ENCODE peak calls at places on chromosome 6, in ten cellular contexts. G is choroid plexus epithelial cell, R is astrocyte of the spinal cord, D is GM06990, M is H9, N is astrocyte, Z is uterus, Y is lower leg skin, W is A549, S is GM23338. I is an unnamed sample.

GRCh38 chr6:166167801-166168615 is at the start of gene TBXT:
- DNase-seq in Y (no peak), Z (no peak), W (no peak), S (peak; percentile 91), G (no peak), M (peak; percentile 82), N (no peak), D (peak; percentile 44), R (no peak), I (no peak)

GRCh38 chr6:134309227-134309626 is 8.7 kb downstream of the SGK1 start:
- DNase-seq in Y (no peak), Z (no peak), G (no peak), D (no peak), M (no peak), W (no peak), S (no peak), R (no peak), N (no peak), I (no peak)

GRCh38 chr6:17349437-17349836 is 44.0 kb upstream of the CAP2 start:
- DNase-seq in Y (no peak), W (peak; percentile 40), M (no peak), R (peak; percentile 18), S (no peak), N (peak; percentile 51), Z (no peak), D (no peak), G (no peak), I (peak; percentile 38)

GRCh38 chr6:157063176-157063934 is 260.0 kb downstream of the TMEM242 start:
- DNase-seq in W (no peak), G (no peak), R (no peak), Y (no peak), Z (no peak), S (peak; percentile 37), D (no peak), N (peak; percentile 17), M (no peak), I (no peak)

GRCh38 chr6:66854014-66854413 is 1147.0 kb upstream of the EYS start:
- DNase-seq in G (no peak), R (no peak), N (no peak), M (no peak), Z (no peak), Y (no peak), S (no peak), W (no peak), D (no peak), I (no peak)

GRCh38 chr6:157725836-157726235 is 97.2 kb upstream of the SNX9 start:
- DNase-seq in S (no peak), D (no peak), G (no peak), Y (peak; percentile 76), M (no peak), R (no peak), N (no peak), W (no peak), Z (no peak), I (no peak)

GRCh38 chr6:118551063-118551672 is 3.1 kb downstream of the PLN start:
- DNase-seq in Z (no peak), W (peak; percentile 47), Y (no peak), D (peak; percentile 12), R (peak; percentile 76), N (peak; percentile 72), G (peak; percentile 87), S (peak; percentile 67), M (no peak), I (peak; percentile 75)

GRCh38 chr6:126944512-126944911 is 174.0 kb upstream of the RSPO3 start:
- DNase-seq in Y (no peak), G (no peak), Z (peak; percentile 19), D (no peak), W (no peak), M (no peak), N (no peak), S (no peak), R (no peak), I (no peak)

GRCh38 chr6:75933387-75933975 is 139.0 kb downstream of the IMPG1 start:
- DNase-seq in Z (no peak), D (no peak), W (no peak), M (no peak), G (no peak), R (no peak), S (no peak), Y (no peak), N (no peak), I (no peak)

GRCh38 chr6:77403424-77403823 is 59.9 kb downstream of the HTR1B start:
- DNase-seq in Z (no peak), W (peak; percentile 2), M (no peak), S (no peak), G (peak; percentile 50), N (peak; percentile 10), D (no peak), R (no peak), Y (no peak), I (peak; percentile 65)

GRCh38 chr6:107674995-107675738 is 148.9 kb downstream of the SCML4 start:
- DNase-seq in N (peak; percentile 65), R (peak; percentile 83), Y (peak; percentile 94), G (peak; percentile 92), Z (peak; percentile 89), W (peak; percentile 79), S (peak; percentile 94), M (peak; percentile 92), D (peak; percentile 86), I (peak; percentile 87)

GRCh38 chr6:70575899-70576298 is 9.2 kb downstream of the SDHAF4 start:
- DNase-seq in D (no peak), R (no peak), M (no peak), N (no peak), Y (no peak), W (no peak), G (no peak), Z (no peak), S (no peak), I (no peak)

GRCh38 chr6:132218063-132218696 is 183.1 kb downstream of the MOXD1 start:
- DNase-seq in S (peak; percentile 25), R (peak; percentile 69), N (no peak), Z (no peak), Y (no peak), G (peak; percentile 79), W (no peak), M (no peak), D (no peak), I (no peak)
- TF ChIP-seq CTCF in S (peak; percentile 53), R (peak; percentile 44), N (peak; percentile 29), Z (no peak), Y (no peak), G (peak; percentile 59), W (peak; percentile 57), M (peak; percentile 67), D (peak; percentile 42), I (peak; percentile 59)

DNA sequence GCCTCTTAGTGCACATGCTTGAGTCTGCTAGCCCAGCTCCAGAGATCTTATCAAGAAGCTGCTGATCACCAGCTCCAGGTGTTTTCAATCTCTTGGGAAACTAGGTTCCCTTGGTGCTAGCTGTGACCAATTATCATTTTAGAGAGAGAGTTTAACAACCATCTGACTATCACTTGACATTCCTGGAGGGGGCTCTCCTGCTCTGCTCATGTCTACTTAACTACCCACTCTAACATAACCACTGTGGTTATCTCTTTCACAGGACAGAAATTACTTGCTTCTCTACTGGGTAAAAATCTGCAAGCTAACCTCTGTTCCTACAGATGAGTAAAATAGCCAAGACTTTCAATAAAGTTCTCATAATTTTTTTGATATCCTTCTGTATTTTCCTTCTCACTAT is 823.4 kb upstream of the GJE1 start:
- DNase-seq in S (peak; percentile 43), M (no peak), Z (no peak), D (no peak), R (no peak), W (no peak), N (no peak), Y (no peak), G (peak; percentile 47), I (peak; percentile 18)
- TF ChIP-seq CTCF in S (peak; percentile 57), M (peak; percentile 50), Z (no peak), D (peak; percentile 7), R (no peak), W (no peak), N (no peak), Y (no peak), G (peak; percentile 29), I (peak; percentile 17)

GRCh38 chr6:168333039-168333438 is 13.5 kb upstream of the DACT2 start:
- DNase-seq in D (no peak), R (no peak), Y (no peak), W (peak; percentile 37), S (peak; percentile 45), Z (no peak), N (no peak), M (no peak), G (peak; percentile 29), I (no peak)
- TF ChIP-seq CTCF in D (peak; percentile 6), R (peak; percentile 33), Y (no peak), W (no peak), S (peak; percentile 63), Z (no peak), N (no peak), M (peak; percentile 76), G (peak; percentile 61), I (peak; percentile 32)

GRCh38 chr6:123085403-123085802 is 89.4 kb downstream of the CLVS2 start:
- DNase-seq in S (no peak), R (no peak), W (no peak), D (no peak), Y (no peak), Z (no peak), N (no peak), G (no peak), M (no peak), I (no peak)

GRCh38 chr6:123094768-123095167 is 98.7 kb downstream of the CLVS2 start:
- DNase-seq in G (no peak), R (no peak), W (no peak), M (no peak), S (no peak), Y (no peak), Z (no peak), N (no peak), D (no peak), I (no peak)

GRCh38 chr6:123091896-123092271 is 95.8 kb downstream of the CLVS2 start:
- DNase-seq in Y (no peak), D (no peak), W (no peak), R (no peak), Z (no peak), G (no peak), N (no peak), M (no peak), S (no peak), I (no peak)

GRCh38 chr6:123089223-123089622 is 93.2 kb downstream of the CLVS2 start:
- DNase-seq in S (no peak), D (no peak), Y (no peak), R (no peak), M (no peak), G (peak; percentile 32), Z (no peak), W (no peak), N (no peak), I (no peak)

DNA sequence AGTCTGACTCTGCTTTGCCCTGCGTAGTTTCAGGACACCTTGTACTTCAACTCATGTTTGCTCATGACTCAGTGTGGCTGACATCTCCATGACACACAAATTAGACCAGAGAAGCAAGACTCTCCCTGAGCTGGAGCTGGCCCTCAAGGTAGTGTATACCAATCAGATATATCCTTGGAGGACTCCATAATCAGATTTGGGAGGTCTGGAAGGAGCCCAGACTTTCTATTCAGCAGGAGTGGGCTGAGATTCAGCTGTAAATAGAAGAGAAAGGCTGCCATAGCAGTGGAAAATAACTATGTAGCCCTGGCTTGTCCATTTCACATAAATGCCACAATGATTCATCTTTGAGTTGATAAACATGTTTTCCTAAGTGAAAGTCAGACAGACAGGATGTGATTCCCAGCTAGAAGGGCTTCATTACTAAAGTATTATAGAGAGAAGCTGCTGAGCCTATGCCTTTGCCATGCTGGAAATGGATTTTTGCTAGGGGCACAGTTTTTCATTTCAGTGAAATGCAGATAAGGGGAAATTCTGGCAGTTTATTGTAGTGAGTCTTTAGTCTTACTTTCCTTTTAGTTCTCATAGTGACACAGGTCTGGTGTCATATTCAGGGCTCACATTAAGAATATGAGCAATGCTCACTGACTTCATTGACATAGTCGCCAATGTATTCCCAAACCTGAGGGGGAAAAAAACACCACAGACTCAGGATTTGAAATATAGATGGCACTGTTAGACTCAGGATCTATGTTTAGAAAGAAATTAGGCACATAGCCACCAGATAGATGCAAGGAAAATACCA is 95.3 kb downstream of the CLVS2 start:
- DNase-seq in W (peak; percentile 51), D (no peak), Y (no peak), S (no peak), M (no peak), N (peak; percentile 23), R (peak; percentile 86), G (peak; percentile 93), Z (peak; percentile 16), I (no peak)
- TF ChIP-seq CTCF in W (no peak), D (no peak), Y (no peak), S (no peak), M (no peak), N (no peak), R (no peak), G (no peak), Z (no peak), I (no peak)